ENCODE peak calls at places on chromosomes 5 and 9, in four cellular contexts. T is transverse colon, O is ovary, H is left ventricle myocardium inferior. X is an unnamed sample. For H3K4me1, the result is how much of the 10 kb centered on the place peaks cover.

GRCh38 chr5:90803891-90804290 is 245.3 kb downstream of the ADGRV1 start:
- DNase-seq in T (no peak), O (no peak), H (no peak), X (no peak)

GRCh38 chr9:133821606-133822438 is 83.7 kb upstream of the SARDH start:
- DNase-seq in T (no peak), O (no peak), H (no peak), X (no peak)

GRCh38 chr5:121885630-121886029 is 33.9 kb downstream of the FTMT start:
- DNase-seq in T (no peak), O (no peak), H (no peak), X (no peak)

GRCh38 chr5:124570285-124571035 is 176.0 kb downstream of the ZNF608 start:
- DNase-seq in T (no peak), O (peak), H (no peak), X (peak)

GRCh38 chr5:178339272-178339671 is 106.7 kb upstream of the PHYKPL start:
- DNase-seq in T (no peak), O (no peak), H (no peak), X (no peak)

GRCh38 chr5:102733534-102733933 is 21.6 kb upstream of the PAM start:
- DNase-seq in T (no peak), O (no peak), H (no peak), X (no peak)

GRCh38 chr9:96612966-96613589 is 6.6 kb downstream of the CDC14B start:
- DNase-seq in T (no peak), O (no peak), H (no peak), X (no peak)

GRCh38 chr5:107766439-107766838 is 95.7 kb upstream of the EFNA5 start:
- DNase-seq in T (no peak), O (no peak), H (no peak), X (no peak)

GRCh38 chr9:20286154-20286553 is 336.1 kb downstream of the MLLT3 start:
- DNase-seq in T (no peak), O (no peak), H (no peak), X (no peak)

GRCh38 chr5:172782169-172783039 is 11.4 kb upstream of the DUSP1 start:
- DNase-seq in T (peak), O (no peak), H (no peak), X (no peak)

GRCh38 chr9:20662156-20662555 is 21.9 kb upstream of the FOCAD start:
- DNase-seq in T (no peak), O (no peak), H (no peak), X (no peak)

GRCh38 chr5:122078116-122078865 is at the start of gene LOX:
- DNase-seq in T (peak), O (peak), H (peak), X (peak)

GRCh38 chr9:6909186-6909585 is 151.4 kb downstream of the KDM4C start:
- DNase-seq in T (no peak), O (no peak), H (no peak), X (no peak)

GRCh38 chr9:84538879-84539278 is 130.7 kb upstream of the NTRK2 start:
- DNase-seq in T (no peak), O (no peak), H (no peak), X (no peak)

GRCh38 chr5:115309751-115310370 is 13.4 kb upstream of the CCDC112 start:
- DNase-seq in T (no peak), O (no peak), H (no peak), X (no peak)

GRCh38 chr5:119055267-119055666 is 15.6 kb upstream of the DMXL1 start:
- DNase-seq in T (no peak), O (no peak), H (no peak), X (no peak)

GRCh38 chr5:6674421-6674820 is 38.8 kb upstream of the TENT4A start:
- DNase-seq in T (no peak), O (no peak), H (no peak), X (no peak)

GRCh38 chr5:154038604-154039457 is at the start of the genes FAM114A2 and MFAP3:
- DNase-seq in T (peak), O (peak), H (peak), X (peak)

GRCh38 chr9:134688661-134689319 is 47.2 kb downstream of the COL5A1 start:
- DNase-seq in T (no peak), O (no peak), H (no peak), X (no peak)

GRCh38 chr9:21708846-21709245 is 93.6 kb upstream of the MTAP start:
- DNase-seq in T (no peak), O (no peak), H (no peak), X (no peak)

GRCh38 chr9:79325501-79325900 is 246.3 kb upstream of the TLE4 start:
- DNase-seq in T (no peak), O (no peak), H (no peak), X (no peak)

GRCh38 chr5:93890657-93891056 is 149.3 kb upstream of the POU5F2 start:
- DNase-seq in T (no peak), O (no peak), H (no peak), X (no peak)

GRCh38 chr9:2228132-2228531 is 213.0 kb downstream of the SMARCA2 start:
- DNase-seq in T (peak), O (peak), H (no peak), X (peak)

GRCh38 chr5:23466401-23466886 is 41.0 kb upstream of the PRDM9 start:
- DNase-seq in T (no peak), O (no peak), H (no peak), X (no peak)

GRCh38 chr9:37909326-37909725 is 5.4 kb upstream of the SLC25A51 start:
- DNase-seq in T (no peak), O (no peak), H (no peak), X (no peak)

GRCh38 chr5:6762116-6762515 is 48.9 kb downstream of the TENT4A start:
- DNase-seq in T (no peak), O (no peak), H (no peak), X (no peak)

DNA sequence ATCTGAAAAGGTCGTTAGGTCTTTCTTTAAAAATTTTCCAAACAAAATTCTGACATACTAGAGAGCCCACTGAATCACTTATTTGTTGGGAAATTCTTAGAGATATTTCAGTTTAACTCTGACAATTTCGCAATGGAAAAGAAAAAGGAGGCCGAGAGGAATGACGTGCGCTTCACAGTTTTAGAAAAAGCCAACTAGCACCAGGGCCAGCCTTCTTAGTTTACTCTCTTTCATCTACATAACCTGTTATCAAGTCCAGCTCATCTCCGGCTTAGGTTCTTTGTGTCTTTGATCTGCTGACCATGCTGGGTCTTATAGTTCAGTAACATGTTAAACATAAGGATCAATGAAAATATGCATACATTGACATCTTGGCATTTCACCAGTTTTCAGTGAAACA is 201.7 kb upstream of the TAS2R1 start:
- DNase-seq in T (no peak), O (no peak), H (no peak), X (no peak)
- H3K4me1 ChIP-seq in T (under half), O (under half), H (under half), X (under half)

GRCh38 chr9:34522971-34523797 is at the start of gene ENHO:
- DNase-seq in T (peak), O (peak), H (peak), X (peak)
- TF ChIP-seq CTCF in T (no peak), O (no peak), H (no peak), X (no peak)

GRCh38 chr9:136330406-136330990 is 3.2 kb downstream of the GPSM1 start:
- DNase-seq in T (no peak), O (no peak), H (no peak), X (no peak)

GRCh38 chr9:136329636-136330405 is 2.5 kb downstream of the GPSM1 start:
- DNase-seq in T (no peak), O (no peak), H (no peak), X (no peak)

GRCh38 chr9:136332482-136332983 is 5.2 kb downstream of the GPSM1 start:
- DNase-seq in T (no peak), O (no peak), H (no peak), X (no peak)

GRCh38 chr9:136331556-136332481 is 4.5 kb downstream of the GPSM1 start:
- DNase-seq in T (no peak), O (no peak), H (no peak), X (no peak)

GRCh38 chr9:136331030-136331429 is 3.7 kb downstream of the GPSM1 start:
- DNase-seq in T (no peak), O (no peak), H (no peak), X (no peak)
- H3K27ac ChIP-seq in T (no peak), O (no peak), H (no peak), X (no peak)

GRCh38 chr5:36885149-36885548 is 8.6 kb downstream of the NIPBL start:
- DNase-seq in T (no peak), O (no peak), H (no peak), X (no peak)

GRCh38 chr5:36887532-36887931 is 11.0 kb downstream of the NIPBL start:
- DNase-seq in T (no peak), O (no peak), H (no peak), X (no peak)

GRCh38 chr5:36888303-36888702 is 11.7 kb downstream of the NIPBL start:
- DNase-seq in T (no peak), O (no peak), H (no peak), X (no peak)

GRCh38 chr5:36885566-36886485 is 9.3 kb downstream of the NIPBL start:
- DNase-seq in T (no peak), O (no peak), H (no peak), X (no peak)

GRCh38 chr5:36886791-36887190 is 10.2 kb downstream of the NIPBL start:
- DNase-seq in T (no peak), O (no peak), H (no peak), X (no peak)
- H3K4me1 ChIP-seq in T (under half), O (under half), H (half or more), X (under half)

GRCh38 chr9:35237303-35237702 is 75.5 kb downstream of the UNC13B start:
- DNase-seq in T (peak), O (no peak), H (no peak), X (no peak)
- TF ChIP-seq CTCF in T (no peak), O (no peak), H (no peak), X (no peak)

DNA sequence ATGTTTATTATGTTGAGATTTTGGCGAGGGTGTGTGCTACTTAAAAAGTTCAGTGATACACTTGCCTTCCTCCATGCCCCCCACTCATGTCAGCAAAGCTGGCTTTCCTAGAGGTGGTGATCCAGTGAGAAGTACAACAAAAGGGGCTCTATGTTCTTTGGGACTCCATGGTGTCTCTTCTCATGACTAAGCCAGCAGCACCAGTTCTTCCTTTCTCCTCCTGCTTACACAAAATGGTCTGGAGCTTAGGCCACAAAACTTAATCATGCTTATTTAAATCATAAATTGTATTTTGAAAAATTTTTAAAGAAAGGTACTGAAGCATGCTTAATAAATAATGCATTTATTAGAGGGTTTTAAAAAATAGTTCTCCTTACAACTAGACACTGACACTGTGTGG is 22.4 kb downstream of the MOCS2 start:
- DNase-seq in T (no peak), O (no peak), H (no peak), X (no peak)
- H3K27ac ChIP-seq in T (no peak), O (no peak), H (no peak), X (no peak)

X was measured in thyroid gland.